ENCODE peak calls at places on chromosomes 5 and 9, in five cellular contexts. W, C, V, U and B are unnamed samples.

GRCh38 chr5:135535820-135536801 is at the start of gene NEUROG1:
- DNase-seq in V (no peak), U (no peak), C (peak), W (no peak), B (no peak)

GRCh38 chr5:150339165-150339564 is 18.3 kb upstream of the TCOF1 start:
- DNase-seq in W (no peak), U (no peak), V (no peak), C (no peak), B (no peak)

GRCh38 chr9:124843635-124844034 is 9.6 kb upstream of the WDR38 start:
- DNase-seq in C (no peak), U (no peak), V (no peak), W (no peak), B (no peak)

GRCh38 chr5:124996764-124997077 is 250.3 kb upstream of the ZNF608 start:
- DNase-seq in V (no peak), U (no peak), C (no peak), W (no peak), B (no peak)

GRCh38 chr5:111083323-111083722 is 8.8 kb upstream of the WDR36 start:
- DNase-seq in C (no peak), V (no peak), W (no peak), U (no peak), B (no peak)

GRCh38 chr9:125886365-125886764 is 139.2 kb downstream of the PBX3 start:
- DNase-seq in C (no peak), V (no peak), U (no peak), W (no peak), B (no peak)

GRCh38 chr5:132465095-132465707 is 25.4 kb downstream of the IRF1 start:
- DNase-seq in C (no peak), U (peak), V (peak), W (no peak), B (no peak)

GRCh38 chr9:98158071-98158791 is 34.2 kb downstream of the CORO2A start:
- DNase-seq in W (no peak), U (no peak), C (no peak), V (no peak), B (no peak)

GRCh38 chr9:134852906-134853654 is 27.5 kb upstream of the FCN2 start:
- DNase-seq in V (no peak), C (no peak), W (no peak), U (peak), B (no peak)

GRCh38 chr5:167893271-167893670 is 398.2 kb upstream of the WWC1 start:
- DNase-seq in V (no peak), U (no peak), C (no peak), W (no peak), B (no peak)

GRCh38 chr5:3602713-3603502 is 7.3 kb downstream of the IRX1 start:
- DNase-seq in V (no peak), C (peak), W (no peak), U (no peak), B (no peak)

DNA sequence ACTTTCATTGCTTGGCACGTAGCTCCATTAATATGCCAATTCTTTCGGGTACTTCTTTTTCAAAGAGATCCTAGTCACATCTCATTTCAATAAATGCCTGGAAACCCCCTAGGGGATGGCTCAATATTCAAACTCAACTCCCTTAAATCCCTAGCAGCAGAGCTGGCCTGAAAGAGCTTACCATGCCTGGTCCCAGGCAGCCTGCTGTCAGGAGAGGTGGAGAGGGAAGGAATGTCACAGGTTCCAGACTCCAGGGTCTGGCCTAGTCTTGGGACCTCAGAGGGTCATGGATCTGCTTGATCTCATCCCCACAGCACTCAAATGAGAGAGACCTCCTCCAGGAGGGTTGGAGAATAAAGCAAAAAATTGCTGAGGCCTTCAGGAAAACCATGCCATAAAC is 187.1 kb downstream of the SPOCK1 start:
- DNase-seq in V (no peak), C (no peak), W (no peak), U (no peak), B (no peak)
- TF ChIP-seq CTCF in V (no peak), C (no peak), W (no peak), U (no peak), B (no peak)

DNA sequence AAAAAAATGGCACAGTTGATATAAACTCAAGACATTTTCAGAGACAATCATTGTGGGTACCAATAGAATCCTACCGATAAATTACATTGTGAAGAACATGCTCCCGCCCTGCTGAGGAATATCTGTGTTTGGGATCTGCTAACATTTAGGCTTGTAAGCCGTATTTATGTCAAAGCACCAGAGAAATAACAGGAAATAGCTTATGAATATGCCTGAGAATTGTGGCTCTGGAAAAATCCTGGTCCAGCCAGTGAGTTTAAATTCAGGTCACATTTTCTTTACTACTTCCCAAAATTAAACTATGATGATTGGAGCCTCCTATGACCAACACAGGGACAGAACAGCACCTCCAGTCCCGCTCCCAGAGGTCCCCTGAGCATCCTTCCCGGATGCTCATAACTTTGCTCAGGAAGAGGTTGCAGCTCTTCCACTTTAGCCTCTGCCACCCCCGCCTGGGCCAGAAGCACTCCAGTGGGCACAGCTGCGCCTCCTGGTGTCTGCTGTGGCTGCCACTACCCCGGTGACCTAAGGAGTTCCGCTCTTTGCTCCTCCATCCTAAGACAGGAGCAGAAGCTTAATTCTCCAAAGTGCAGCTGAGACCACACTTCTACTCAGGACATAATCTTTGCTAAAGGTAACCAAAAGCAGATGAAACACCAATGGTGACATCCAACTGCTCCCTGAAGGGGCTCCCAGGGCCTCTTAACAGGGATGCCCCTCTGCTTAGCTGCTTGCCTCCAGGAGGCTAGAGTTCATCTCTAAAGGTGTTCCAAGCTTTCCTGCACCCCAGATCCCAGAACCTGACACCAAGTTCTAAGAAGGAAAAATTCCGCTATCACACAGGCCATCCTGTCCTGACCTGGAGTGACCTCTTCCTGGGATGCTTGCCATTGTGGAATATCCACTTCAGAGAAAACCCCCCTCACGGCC is 58.8 kb downstream of the SLC1A1 start:
- DNase-seq in C (peak), W (peak), V (no peak), U (peak), B (no peak)
- TF ChIP-seq CTCF in C (peak), W (peak), V (peak), U (peak), B (peak)

GRCh38 chr5:98773464-98774191 is at the start of gene RGMB:
- DNase-seq in C (peak), U (peak), W (peak), V (peak), B (peak)
- TF ChIP-seq CTCF in C (no peak), U (peak), W (peak), V (peak), B (no peak)

GRCh38 chr5:54091416-54092130 is 218.8 kb downstream of the ARL15 start:
- DNase-seq in V (no peak), U (no peak), C (no peak), W (no peak), B (no peak)

GRCh38 chr5:54093081-54093492 is 217.3 kb downstream of the ARL15 start:
- DNase-seq in V (no peak), W (no peak), U (no peak), C (no peak), B (no peak)

GRCh38 chr5:54088081-54088480 is 222.3 kb downstream of the ARL15 start:
- DNase-seq in V (no peak), W (no peak), U (no peak), C (no peak), B (no peak)

GRCh38 chr5:54087436-54087835 is 222.9 kb downstream of the ARL15 start:
- DNase-seq in W (no peak), V (no peak), C (no peak), U (no peak), B (peak)

DNA sequence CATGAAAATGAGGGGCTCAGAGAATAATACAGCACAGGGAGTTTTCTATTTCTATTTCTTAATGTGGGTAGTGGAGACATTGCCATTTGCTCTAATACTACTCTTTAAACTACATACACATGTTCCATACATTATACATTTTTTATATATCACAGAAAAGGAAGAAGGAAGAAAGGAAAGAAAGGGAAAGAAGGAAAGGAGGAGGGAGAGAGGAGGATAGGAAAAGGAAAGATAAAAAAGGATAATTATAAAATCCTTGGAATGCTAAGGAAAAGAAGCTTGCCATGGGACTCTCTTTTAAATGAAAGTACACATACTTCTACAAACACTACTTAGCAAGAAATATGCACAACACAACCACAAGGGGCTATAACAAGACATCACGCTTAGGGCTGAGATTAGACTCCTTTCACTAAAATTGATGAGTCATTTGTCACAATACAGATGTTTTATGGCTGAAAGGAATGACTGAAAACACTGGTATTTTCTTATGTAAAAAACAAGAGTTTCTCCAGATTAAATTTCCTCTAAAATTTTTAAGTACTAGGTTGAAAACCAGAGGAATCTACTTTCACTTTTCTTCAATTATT is 219.8 kb downstream of the ARL15 start:
- DNase-seq in C (no peak), V (no peak), W (no peak), U (no peak), B (peak)
- TF ChIP-seq CTCF in C (no peak), V (peak), W (no peak), U (no peak), B (peak)

GRCh38 chr5:82748688-82749091 is 328.5 kb downstream of the TMEM167A start:
- DNase-seq in U (no peak), W (no peak), C (no peak), V (no peak), B (no peak)

GRCh38 chr5:82749453-82749852 is 327.7 kb downstream of the TMEM167A start:
- DNase-seq in U (no peak), W (no peak), C (no peak), V (no peak), B (no peak)

DNA sequence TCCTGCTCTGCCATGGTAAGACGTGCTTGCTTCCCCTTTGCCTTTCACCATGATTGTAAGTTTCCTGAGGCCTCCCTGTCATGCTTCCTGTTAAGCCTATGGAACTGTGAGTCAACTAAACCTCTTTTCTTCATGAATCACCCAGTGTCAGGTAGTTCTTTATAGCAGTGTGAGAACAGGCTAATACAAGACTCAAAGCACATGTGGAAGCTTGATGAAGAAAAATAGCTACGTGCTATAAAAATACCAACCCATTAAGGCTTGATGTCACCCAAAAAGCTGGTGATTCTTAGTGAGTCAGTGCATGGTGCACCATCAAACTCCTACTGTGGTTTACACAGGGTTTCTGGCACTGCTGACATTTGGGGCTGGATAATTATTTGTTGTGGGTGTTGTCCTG is 332.2 kb downstream of the TMEM167A start:
- DNase-seq in C (no peak), V (no peak), U (no peak), W (no peak), B (no peak)
- TF ChIP-seq CTCF in C (no peak), V (no peak), U (no peak), W (no peak), B (no peak)

GRCh38 chr5:107855171-107855570 is 184.4 kb upstream of the EFNA5 start:
- DNase-seq in U (no peak), C (no peak), W (no peak), V (no peak), B (no peak)
- TF ChIP-seq CTCF in U (no peak), C (no peak), W (no peak), V (no peak), B (peak)

GRCh38 chr5:163496286-163496685 is 9.1 kb upstream of the MAT2B start:
- DNase-seq in W (no peak), V (no peak), C (no peak), U (no peak), B (no peak)
- TF ChIP-seq CTCF in W (no peak), V (no peak), C (no peak), U (no peak), B (no peak)

GRCh38 chr9:89009049-89009840 is 18.0 kb downstream of the S1PR3 start:
- DNase-seq in V (no peak), W (no peak), U (peak), C (no peak), B (no peak)
- TF ChIP-seq CTCF in V (peak), W (no peak), U (no peak), C (no peak), B (peak)

GRCh38 chr5:78541058-78541624 is 107.4 kb downstream of the LHFPL2 start:
- DNase-seq in W (no peak), U (no peak), C (no peak), V (no peak), B (no peak)
- TF ChIP-seq CTCF in W (no peak), U (no peak), C (no peak), V (no peak), B (no peak)